ENCODE peak calls at places on chromosome 7, in nine cellular contexts. N is SK-N-DZ, E is OCI-LY7, R is progenitor cell of endocrine pancreas, W is adrenal gland, F is C1 segment of cervical spinal cord, I is fibroblast of pulmonary artery, Y is ELR, K is left lung. D is an unnamed sample.

GRCh38 chr7:133539016-133539415 is 286.1 kb downstream of the EXOC4 start:
- DNase-seq in N (no peak), E (no peak), R (no peak), W (no peak), F (no peak), I (no peak), Y (no peak), K (no peak), D (no peak)

GRCh38 chr7:26399747-26400146 is 108.1 kb downstream of the SNX10 start:
- DNase-seq in N (no peak), E (no peak), R (no peak), W (no peak), F (no peak), I (no peak), Y (no peak), K (no peak), D (no peak)

GRCh38 chr7:134690016-134690415 is 43.4 kb downstream of the BPGM start:
- DNase-seq in N (no peak), E (no peak), R (no peak), W (no peak), F (no peak), I (peak; percentile 75), Y (peak; percentile 53), K (no peak), D (no peak)

GRCh38 chr7:14606101-14606500 is 296.4 kb downstream of the DGKB start:
- DNase-seq in N (no peak), E (no peak), R (no peak), W (no peak), F (no peak), I (peak; percentile 39), Y (peak; percentile 63), K (no peak), D (no peak)

GRCh38 chr7:979886-980571 is 3.0 kb upstream of the CYP2W1 start:
- DNase-seq in N (peak; percentile 89), E (peak; percentile 96), R (no peak), W (no peak), F (no peak), I (no peak), Y (no peak), K (no peak), D (no peak)

GRCh38 chr7:140605337-140605736 is 35.3 kb downstream of the DENND2A start:
- DNase-seq in N (no peak), E (no peak), R (no peak), W (no peak), F (no peak), I (no peak), Y (peak; percentile 91), K (no peak), D (no peak)

GRCh38 chr7:100091411-100092181 is 2.8 kb downstream of the COPS6 start:
- DNase-seq in N (peak; percentile 61), E (peak; percentile 36), R (no peak), W (no peak), F (no peak), I (no peak), Y (peak; percentile 79), K (no peak), D (no peak)

GRCh38 chr7:133081605-133082389 is at the start of gene CHCHD3:
- DNase-seq in N (peak; percentile 98), E (peak; percentile 98), R (peak; percentile 95), W (peak; percentile 99), F (peak; percentile 86), I (peak; percentile 98), Y (peak; percentile 98), K (peak; percentile 98), D (peak; percentile 95)

GRCh38 chr7:34315032-34315431 is 343.0 kb upstream of the NPSR1 start:
- DNase-seq in N (no peak), E (no peak), R (no peak), W (no peak), F (no peak), I (peak; percentile 88), Y (peak; percentile 92), K (no peak), D (no peak)

GRCh38 chr7:36305648-36306047 is 84.0 kb upstream of the ANLN start:
- DNase-seq in N (no peak), E (no peak), R (no peak), W (no peak), F (no peak), I (no peak), Y (no peak), K (no peak), D (no peak)